ENCODE peak calls at places on chromosomes 6 and 20, in seven cellular contexts. G, H, T, P, X, Z and S are unnamed samples.

GRCh38 chr20:12372557-12372956 is 454.9 kb downstream of the BTBD3 start:
- DNase-seq in G (no peak), Z (no peak), X (no peak), H (no peak), T (no peak), P (no peak), S (no peak)

GRCh38 chr6:161548713-161549112 is 274.9 kb upstream of the AGPAT4 start:
- DNase-seq in Z (no peak), H (no peak), G (no peak), T (no peak), X (no peak), P (no peak), S (no peak)

GRCh38 chr20:47730744-47731143 is 54.5 kb downstream of the SULF2 start:
- DNase-seq in Z (no peak), P (no peak), G (no peak), X (no peak), H (no peak), T (no peak), S (no peak)

GRCh38 chr6:55980627-55981211 is 105.3 kb upstream of the BMP5 start:
- DNase-seq in X (peak; percentile 36), G (peak; percentile 12), H (peak; percentile 29), T (no peak), P (peak; percentile 68), Z (peak; percentile 46), S (no peak)

GRCh38 chr20:49214546-49214945 is 4.7 kb upstream of the DDX27 start:
- DNase-seq in X (no peak), T (no peak), Z (no peak), G (no peak), P (no peak), H (no peak), S (no peak)

GRCh38 chr6:6740595-6740994 is 152.1 kb downstream of the LY86 start:
- DNase-seq in T (no peak), H (no peak), X (no peak), G (no peak), Z (no peak), P (no peak), S (no peak)

GRCh38 chr6:101402618-101403002 is 9.1 kb downstream of the GRIK2 start:
- DNase-seq in Z (no peak), H (no peak), T (no peak), P (peak; percentile 14), G (no peak), X (no peak), S (no peak)

GRCh38 chr6:105675715-105676397 is 273.0 kb upstream of the PREP start:
- DNase-seq in P (peak; percentile 20), G (no peak), X (no peak), H (peak; percentile 84), Z (no peak), T (no peak), S (no peak)

GRCh38 chr6:136465766-136466303 is 84.4 kb downstream of the MAP7 start:
- DNase-seq in T (no peak), H (peak; percentile 7), P (no peak), Z (no peak), X (no peak), G (no peak), S (no peak)

GRCh38 chr6:5624256-5624655 is 362.9 kb downstream of the FARS2 start:
- DNase-seq in T (no peak), P (peak; percentile 13), X (no peak), G (no peak), H (no peak), Z (no peak), S (no peak)

GRCh38 chr6:40413231-40413755 is 173.9 kb downstream of the LRFN2 start:
- DNase-seq in G (no peak), T (no peak), H (no peak), X (no peak), Z (no peak), P (no peak), S (no peak)